ENCODE peak calls at places on chromosome 19, in four cellular contexts. One of them, this sample, is unnamed.

GRCh38 chr19:16366433-16367268 is 42.0 kb downstream of the KLF2 start:
- DNase-seq in heart right ventricle: no peak
- DNase-seq in GM12865: peak
- DNase-seq in cardiac muscle cell: no peak
- DNase-seq in this sample: no peak

GRCh38 chr19:33683881-33684549 is 62.3 kb downstream of the CHST8 start:
- DNase-seq in GM12865: peak
- DNase-seq in cardiac muscle cell: peak
- DNase-seq in heart right ventricle: peak
- DNase-seq in this sample: peak

GRCh38 chr19:35731779-35732405 is 10.4 kb downstream of the IGFLR1 start:
- DNase-seq in cardiac muscle cell: no peak
- DNase-seq in GM12865: no peak
- DNase-seq in heart right ventricle: no peak
- DNase-seq in this sample: no peak

GRCh38 chr19:3656747-3657394 is 30.3 kb upstream of the CACTIN start:
- DNase-seq in heart right ventricle: no peak
- DNase-seq in GM12865: no peak
- DNase-seq in cardiac muscle cell: no peak
- DNase-seq in this sample: peak

GRCh38 chr19:38049105-38049649 is 142.2 kb downstream of the SIPA1L3 start:
- DNase-seq in cardiac muscle cell: peak
- DNase-seq in heart right ventricle: no peak
- DNase-seq in GM12865: peak
- DNase-seq in this sample: no peak

GRCh38 chr19:13241321-13242104 is 91.3 kb downstream of the IER2 start:
- DNase-seq in cardiac muscle cell: no peak
- DNase-seq in heart right ventricle: no peak
- DNase-seq in GM12865: peak
- DNase-seq in this sample: no peak

GRCh38 chr19:45439569-45440258 is 16.0 kb upstream of the ERCC1 start:
- DNase-seq in GM12865: peak
- DNase-seq in heart right ventricle: peak
- DNase-seq in cardiac muscle cell: peak
- DNase-seq in this sample: peak

GRCh38 chr19:37692956-37693660 is 26.5 kb downstream of the ZNF607 start:
- DNase-seq in heart right ventricle: no peak
- DNase-seq in cardiac muscle cell: peak
- DNase-seq in GM12865: no peak
- DNase-seq in this sample: no peak

GRCh38 chr19:51799311-51799997 is 4.5 kb downstream of the FPR3 start:
- DNase-seq in cardiac muscle cell: peak
- DNase-seq in heart right ventricle: peak
- DNase-seq in GM12865: no peak
- DNase-seq in this sample: peak

GRCh38 chr19:10086904-10087256 is 763 bp downstream of the SHFL start:
- DNase-seq in GM12865: no peak
- DNase-seq in heart right ventricle: no peak
- DNase-seq in cardiac muscle cell: peak
- DNase-seq in this sample: no peak

GRCh38 chr19:45162464-45163143 is 1.8 kb upstream of the NKPD1 start:
- DNase-seq in heart right ventricle: no peak
- DNase-seq in GM12865: no peak
- DNase-seq in cardiac muscle cell: no peak
- DNase-seq in this sample: no peak

GRCh38 chr19:28213476-28214082 is 999.4 kb downstream of the UQCRFS1 start:
- DNase-seq in GM12865: peak
- DNase-seq in cardiac muscle cell: no peak
- DNase-seq in heart right ventricle: no peak
- DNase-seq in this sample: no peak

GRCh38 chr19:18675779-18676178 is 7.7 kb upstream of the CRTC1 start:
- DNase-seq in cardiac muscle cell: peak
- DNase-seq in GM12865: peak
- DNase-seq in heart right ventricle: no peak
- DNase-seq in this sample: no peak

GRCh38 chr19:45403781-45404556 is 900 bp downstream of the PPP1R13L start:
- DNase-seq in GM12865: peak
- DNase-seq in cardiac muscle cell: peak
- DNase-seq in heart right ventricle: peak
- DNase-seq in this sample: peak

GRCh38 chr19:34481861-34482379 is 362 bp downstream of the WTIP start:
- DNase-seq in heart right ventricle: no peak
- DNase-seq in cardiac muscle cell: no peak
- DNase-seq in GM12865: no peak
- DNase-seq in this sample: peak

GRCh38 chr19:22882797-22883196 is 50.7 kb downstream of the ZNF723 start:
- DNase-seq in cardiac muscle cell: peak
- DNase-seq in heart right ventricle: peak
- DNase-seq in GM12865: peak
- DNase-seq in this sample: no peak

GRCh38 chr19:52637718-52638585 is at the start of gene ZNF83:
- DNase-seq in heart right ventricle: peak
- DNase-seq in GM12865: peak
- DNase-seq in cardiac muscle cell: peak
- DNase-seq in this sample: peak

GRCh38 chr19:17957149-17957849 is 9.6 kb upstream of the KCNN1 start:
- DNase-seq in cardiac muscle cell: no peak
- DNase-seq in heart right ventricle: no peak
- DNase-seq in GM12865: no peak
- DNase-seq in this sample: no peak

GRCh38 chr19:35513975-35514809 is 743 bp upstream of the DMKN start:
- DNase-seq in heart right ventricle: no peak
- DNase-seq in GM12865: no peak
- DNase-seq in cardiac muscle cell: peak
- DNase-seq in this sample: no peak

GRCh38 chr19:55585658-55586339 is 5.2 kb upstream of the ZNF579 start:
- DNase-seq in cardiac muscle cell: peak
- DNase-seq in GM12865: no peak
- DNase-seq in heart right ventricle: peak
- DNase-seq in this sample: no peak

GRCh38 chr19:9885077-9885552 is 50.0 kb downstream of the PIN1 start:
- DNase-seq in cardiac muscle cell: peak
- DNase-seq in GM12865: no peak
- DNase-seq in heart right ventricle: peak
- DNase-seq in this sample: no peak

GRCh38 chr19:17475541-17476115 is 5.3 kb downstream of the SLC27A1 start:
- DNase-seq in cardiac muscle cell: peak
- DNase-seq in heart right ventricle: peak
- DNase-seq in GM12865: no peak
- DNase-seq in this sample: no peak

GRCh38 chr19:4694211-4694987 is 24.3 kb upstream of the MYDGF start:
- DNase-seq in heart right ventricle: no peak
- DNase-seq in GM12865: no peak
- DNase-seq in cardiac muscle cell: peak
- DNase-seq in this sample: peak

GRCh38 chr19:31349160-31349881 is at the start of gene TSHZ3:
- DNase-seq in GM12865: no peak
- DNase-seq in heart right ventricle: peak
- DNase-seq in cardiac muscle cell: peak
- DNase-seq in this sample: peak

GRCh38 chr19:7428651-7429113 is 60.2 kb downstream of the PEX11G start:
- DNase-seq in heart right ventricle: no peak
- DNase-seq in GM12865: peak
- DNase-seq in cardiac muscle cell: no peak
- DNase-seq in this sample: no peak

GRCh38 chr19:56091066-56091490 is 30.0 kb downstream of the ZNF787 start:
- DNase-seq in GM12865: no peak
- DNase-seq in cardiac muscle cell: peak
- DNase-seq in heart right ventricle: no peak
- DNase-seq in this sample: peak

GRCh38 chr19:45040059-45040767 is 1.4 kb downstream of the CLASRP start:
- DNase-seq in GM12865: no peak
- DNase-seq in cardiac muscle cell: no peak
- DNase-seq in heart right ventricle: no peak
- DNase-seq in this sample: no peak

GRCh38 chr19:16678498-16678897 is 17.6 kb downstream of the TMEM38A start:
- DNase-seq in heart right ventricle: no peak
- DNase-seq in GM12865: no peak
- DNase-seq in cardiac muscle cell: no peak
- DNase-seq in this sample: no peak

GRCh38 chr19:15159251-15159650 is 41.5 kb downstream of the NOTCH3 start:
- DNase-seq in heart right ventricle: no peak
- DNase-seq in GM12865: peak
- DNase-seq in cardiac muscle cell: no peak
- DNase-seq in this sample: no peak

GRCh38 chr19:15156391-15156790 is 44.4 kb downstream of the NOTCH3 start:
- DNase-seq in heart right ventricle: no peak
- DNase-seq in GM12865: no peak
- DNase-seq in cardiac muscle cell: no peak
- DNase-seq in this sample: no peak

GRCh38 chr19:15166700-15167099 is 34.1 kb downstream of the NOTCH3 start:
- DNase-seq in heart right ventricle: no peak
- DNase-seq in cardiac muscle cell: no peak
- DNase-seq in GM12865: no peak
- DNase-seq in this sample: no peak

GRCh38 chr19:15161028-15161984 is 39.5 kb downstream of the NOTCH3 start:
- DNase-seq in cardiac muscle cell: no peak
- DNase-seq in heart right ventricle: no peak
- DNase-seq in GM12865: peak
- DNase-seq in this sample: peak
- TF ChIP-seq CTCF in cardiac muscle cell: peak
- TF ChIP-seq CTCF in heart right ventricle: peak
- TF ChIP-seq CTCF in GM12865: peak
- TF ChIP-seq CTCF in this sample: peak

GRCh38 chr19:5823579-5824281 is 15.8 kb downstream of the FUT6 start:
- DNase-seq in cardiac muscle cell: no peak
- DNase-seq in heart right ventricle: no peak
- DNase-seq in GM12865: no peak
- DNase-seq in this sample: no peak
- TF ChIP-seq CTCF in cardiac muscle cell: no peak
- TF ChIP-seq CTCF in heart right ventricle: no peak
- TF ChIP-seq CTCF in GM12865: peak
- TF ChIP-seq CTCF in this sample: no peak

DNA sequence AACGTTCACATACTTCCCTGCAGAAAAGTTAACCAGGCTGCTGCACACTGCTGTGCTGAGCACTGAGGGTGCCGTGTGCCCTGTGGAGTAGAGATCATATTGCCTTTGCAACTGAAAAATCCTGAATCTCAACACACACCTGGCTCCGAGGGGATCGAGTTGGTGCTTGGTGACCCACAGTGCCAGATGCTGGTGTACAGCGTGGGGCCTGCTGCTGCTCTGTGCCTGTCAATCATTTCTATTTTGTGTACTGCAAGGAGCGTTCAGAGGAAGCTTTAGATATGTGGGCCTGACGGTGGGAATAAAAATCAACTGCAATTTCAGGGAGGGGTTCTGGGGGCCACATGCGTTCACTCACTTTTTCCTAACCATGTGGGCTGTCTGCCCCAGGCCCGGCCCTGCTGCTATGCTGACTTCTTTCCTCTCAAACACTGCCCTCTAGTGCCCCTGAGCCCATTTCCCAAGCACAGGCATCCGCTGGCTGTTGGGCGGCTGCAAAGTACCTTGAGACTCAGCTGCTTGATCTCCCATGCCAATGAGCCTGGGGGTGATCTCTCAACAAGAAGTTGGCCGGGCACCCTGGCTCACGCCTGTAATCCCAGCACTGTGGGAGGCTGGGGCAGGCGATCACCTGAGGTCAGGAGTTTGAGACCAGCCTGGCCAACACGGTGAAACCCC is 9.7 kb upstream of the LENG8 start:
- DNase-seq in GM12865: no peak
- DNase-seq in heart right ventricle: no peak
- DNase-seq in cardiac muscle cell: peak
- DNase-seq in this sample: no peak
- TF ChIP-seq CTCF in GM12865: peak
- TF ChIP-seq CTCF in heart right ventricle: peak
- TF ChIP-seq CTCF in cardiac muscle cell: peak
- TF ChIP-seq CTCF in this sample: peak

GRCh38 chr19:50607874-50608785 is 31.6 kb downstream of the SYT3 start:
- DNase-seq in GM12865: peak
- DNase-seq in cardiac muscle cell: peak
- DNase-seq in heart right ventricle: peak
- DNase-seq in this sample: peak
- TF ChIP-seq CTCF in GM12865: peak
- TF ChIP-seq CTCF in cardiac muscle cell: peak
- TF ChIP-seq CTCF in heart right ventricle: peak
- TF ChIP-seq CTCF in this sample: peak

GRCh38 chr19:39307822-39308530 is 11.8 kb downstream of the IFNL1 start:
- DNase-seq in GM12865: no peak
- DNase-seq in cardiac muscle cell: no peak
- DNase-seq in heart right ventricle: no peak
- DNase-seq in this sample: no peak
- TF ChIP-seq CTCF in GM12865: no peak
- TF ChIP-seq CTCF in cardiac muscle cell: no peak
- TF ChIP-seq CTCF in heart right ventricle: no peak
- TF ChIP-seq CTCF in this sample: no peak

GRCh38 chr19:32357720-32358119 is 12.3 kb downstream of the ZNF507 start:
- DNase-seq in cardiac muscle cell: peak
- DNase-seq in GM12865: no peak
- DNase-seq in heart right ventricle: no peak
- DNase-seq in this sample: no peak
- TF ChIP-seq CTCF in cardiac muscle cell: peak
- TF ChIP-seq CTCF in GM12865: no peak
- TF ChIP-seq CTCF in heart right ventricle: peak
- TF ChIP-seq CTCF in this sample: peak

GRCh38 chr19:43316591-43317319 is 36.7 kb upstream of the CD177 start:
- DNase-seq in GM12865: peak
- DNase-seq in heart right ventricle: no peak
- DNase-seq in cardiac muscle cell: peak
- DNase-seq in this sample: peak
- TF ChIP-seq CTCF in GM12865: peak
- TF ChIP-seq CTCF in heart right ventricle: no peak
- TF ChIP-seq CTCF in cardiac muscle cell: peak
- TF ChIP-seq CTCF in this sample: peak

DNA sequence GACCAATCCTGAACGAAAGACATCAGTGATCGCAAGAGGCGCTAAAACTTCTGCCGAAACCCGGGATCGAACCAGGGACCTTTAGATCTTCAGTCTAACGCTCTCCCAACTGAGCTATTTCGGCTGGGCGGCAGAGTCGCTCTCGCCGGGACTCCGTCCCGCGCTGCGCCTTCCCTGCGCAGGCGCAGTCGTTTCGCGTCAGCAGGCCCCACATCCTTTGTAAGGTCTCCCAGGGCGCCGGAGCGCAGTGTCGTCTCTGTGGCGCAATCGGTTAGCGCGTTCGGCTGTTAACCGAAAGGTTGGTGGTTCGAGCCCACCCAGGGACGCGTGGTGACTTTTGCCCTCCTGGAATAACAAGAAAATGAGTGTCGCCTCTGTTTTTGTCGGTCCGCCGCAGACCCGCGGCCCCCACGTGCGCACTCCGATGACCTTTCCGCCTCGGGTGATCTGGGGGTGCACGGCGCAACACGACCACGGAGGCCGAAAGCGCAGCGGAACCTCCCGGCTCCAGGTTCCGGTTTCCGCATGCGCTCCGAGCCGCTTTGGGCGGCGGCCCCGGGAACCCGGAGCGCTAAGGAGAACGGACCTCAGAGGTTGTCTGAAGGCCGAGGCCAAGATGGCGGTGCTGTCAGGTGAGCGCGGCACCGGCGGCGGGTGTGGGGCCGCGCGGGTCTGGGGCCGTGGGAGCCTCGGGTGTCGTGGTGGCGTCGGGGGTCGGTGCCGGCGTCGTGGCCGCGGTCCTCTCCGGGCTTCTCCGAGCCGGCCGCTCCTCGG is at the start of gene NDUFS7:
- DNase-seq in GM12865: peak
- DNase-seq in heart right ventricle: peak
- DNase-seq in cardiac muscle cell: peak
- DNase-seq in this sample: peak
- TF ChIP-seq CTCF in GM12865: peak
- TF ChIP-seq CTCF in heart right ventricle: peak
- TF ChIP-seq CTCF in cardiac muscle cell: peak
- TF ChIP-seq CTCF in this sample: no peak

This sample was measured in RWPE1.